ENCODE peak calls at places on chromosome 5, in four cellular contexts. One of them, this sample, is unnamed.

GRCh38 chr5:96781734-96782064 is 26.0 kb downstream of the ERAP1 start:
- DNase-seq in stomach: no peak
- DNase-seq in SK-N-SH: no peak
- DNase-seq in heart left ventricle: no peak
- DNase-seq in this sample: no peak

GRCh38 chr5:78527054-78527884 is 121.3 kb downstream of the LHFPL2 start:
- DNase-seq in stomach: no peak
- DNase-seq in SK-N-SH: no peak
- DNase-seq in heart left ventricle: peak; percentile 79
- DNase-seq in this sample: no peak

GRCh38 chr5:24110019-24110615 is 534.7 kb downstream of the CDH10 start:
- DNase-seq in stomach: no peak
- DNase-seq in SK-N-SH: peak; percentile 20
- DNase-seq in heart left ventricle: no peak
- DNase-seq in this sample: no peak

GRCh38 chr5:146745937-146746577 is 132.5 kb downstream of the PPP2R2B start:
- DNase-seq in heart left ventricle: no peak
- DNase-seq in stomach: no peak
- DNase-seq in SK-N-SH: no peak
- DNase-seq in this sample: no peak

GRCh38 chr5:161138751-161139455 is 286.9 kb upstream of the ATP10B start:
- DNase-seq in stomach: no peak
- DNase-seq in SK-N-SH: no peak
- DNase-seq in heart left ventricle: no peak
- DNase-seq in this sample: no peak

GRCh38 chr5:5881294-5881693 is 458.8 kb downstream of the ICE1 start:
- DNase-seq in SK-N-SH: no peak
- DNase-seq in stomach: no peak
- DNase-seq in heart left ventricle: no peak
- DNase-seq in this sample: no peak

GRCh38 chr5:153496835-153497234 is 6.4 kb downstream of the GRIA1 start:
- DNase-seq in SK-N-SH: peak; percentile 35
- DNase-seq in stomach: no peak
- DNase-seq in heart left ventricle: no peak
- DNase-seq in this sample: no peak

GRCh38 chr5:142428036-142428772 is 103.4 kb upstream of the SPRY4 start:
- DNase-seq in stomach: no peak
- DNase-seq in heart left ventricle: no peak
- DNase-seq in SK-N-SH: no peak
- DNase-seq in this sample: no peak

GRCh38 chr5:6201626-6202025 is 176.7 kb downstream of the MED10 start:
- DNase-seq in SK-N-SH: no peak
- DNase-seq in heart left ventricle: no peak
- DNase-seq in stomach: no peak
- DNase-seq in this sample: no peak

GRCh38 chr5:88823201-88823600 is 59.8 kb downstream of the MEF2C start:
- DNase-seq in stomach: no peak
- DNase-seq in SK-N-SH: no peak
- DNase-seq in heart left ventricle: no peak
- DNase-seq in this sample: no peak

DNA sequence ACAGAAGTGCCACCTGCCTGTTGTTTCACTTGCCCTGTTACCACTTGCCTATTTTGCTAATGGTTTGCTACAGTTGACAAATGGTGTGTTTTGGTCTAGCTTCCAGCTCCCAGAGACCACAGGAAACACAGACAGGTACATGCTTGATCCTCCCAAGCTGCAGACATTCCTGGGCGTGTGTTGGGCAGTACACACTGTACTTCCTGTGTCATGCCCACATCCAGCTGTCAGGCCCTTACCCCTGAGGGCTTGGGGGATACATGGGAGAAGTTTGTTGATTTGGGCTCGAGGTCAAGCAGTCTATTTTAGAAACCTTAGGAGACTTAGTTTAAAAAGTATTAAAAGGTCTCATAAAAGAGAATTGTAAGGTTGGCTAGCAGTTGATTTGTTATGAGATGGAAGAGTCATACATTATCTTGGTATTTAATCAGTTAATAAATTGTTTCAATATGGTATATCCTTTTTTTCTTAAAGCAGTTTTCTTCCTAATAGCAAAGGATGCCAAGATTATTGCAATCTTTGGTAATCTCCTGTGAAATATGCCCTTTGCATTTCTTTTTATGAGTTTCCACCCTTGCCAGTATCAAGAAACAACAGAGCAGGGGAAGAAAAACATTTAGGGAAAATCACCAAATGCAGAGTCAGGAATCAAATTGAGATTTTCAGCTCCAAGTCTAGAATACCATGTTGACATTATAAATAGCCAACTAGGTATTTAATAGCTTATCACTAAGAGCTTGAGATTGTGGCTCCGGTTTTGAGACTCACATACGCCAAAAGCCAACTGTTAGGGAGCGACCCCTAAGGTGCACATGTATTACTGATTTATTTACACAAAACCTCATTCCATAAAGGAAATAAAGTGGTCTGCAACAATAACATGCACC is 52.3 kb upstream of the CD180 start:
- DNase-seq in SK-N-SH: no peak
- DNase-seq in stomach: no peak
- DNase-seq in heart left ventricle: no peak
- DNase-seq in this sample: no peak
- H3K27ac ChIP-seq in SK-N-SH: peak overlapping the region; percentile 78
- H3K27ac ChIP-seq in stomach: no peak overlapping the region
- H3K27ac ChIP-seq in heart left ventricle: no peak overlapping the region
- H3K27ac ChIP-seq in this sample: no peak overlapping the region

DNA sequence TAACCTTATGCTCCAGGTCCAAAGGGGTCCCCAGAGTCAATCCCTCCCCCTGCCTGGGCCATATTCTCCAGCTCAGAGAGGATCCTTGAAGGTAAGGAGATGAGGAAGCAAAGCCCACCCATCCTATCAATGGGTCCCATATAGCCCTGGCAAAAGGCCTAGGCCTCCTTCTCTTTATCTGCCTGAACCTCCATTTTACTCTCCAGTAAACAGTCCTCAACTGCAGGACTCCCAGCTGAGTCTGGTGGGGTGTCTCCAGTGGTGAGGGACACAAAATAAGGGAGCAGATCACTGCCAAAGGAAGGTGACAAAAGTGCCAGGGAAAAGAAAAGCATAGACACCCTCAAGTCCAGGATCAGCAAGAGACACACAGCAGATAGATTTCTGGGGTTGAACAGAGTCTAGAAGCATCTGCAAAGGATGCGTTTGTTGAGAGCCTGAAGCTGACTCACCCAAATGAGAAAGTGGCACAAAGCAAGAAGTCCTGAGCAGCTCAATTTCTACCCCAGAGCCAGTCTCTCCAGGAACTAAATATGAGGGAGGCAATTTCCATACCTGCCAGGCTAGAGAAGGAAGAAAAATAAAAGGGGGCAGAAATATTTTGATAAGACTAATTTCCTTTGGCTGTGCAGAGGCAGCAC is 2.7 kb upstream of the EBF1 start:
- DNase-seq in SK-N-SH: no peak
- DNase-seq in stomach: no peak
- DNase-seq in heart left ventricle: no peak
- DNase-seq in this sample: no peak
- H3K27ac ChIP-seq in SK-N-SH: no peak overlapping the region
- H3K27ac ChIP-seq in stomach: peak overlapping the region; percentile 10
- H3K27ac ChIP-seq in heart left ventricle: peak overlapping the region; percentile 28
- H3K27ac ChIP-seq in this sample: no peak overlapping the region

GRCh38 chr5:140563554-140563953 is 844 bp downstream of the APBB3 start:
- DNase-seq in stomach: no peak
- DNase-seq in SK-N-SH: peak; percentile 37
- DNase-seq in heart left ventricle: no peak
- DNase-seq in this sample: no peak
- H3K27ac ChIP-seq in stomach: peak overlapping the region; percentile 94
- H3K27ac ChIP-seq in SK-N-SH: peak overlapping the region; percentile 90
- H3K27ac ChIP-seq in heart left ventricle: peak overlapping the region; percentile 90
- H3K27ac ChIP-seq in this sample: peak overlapping the region; percentile 91

DNA sequence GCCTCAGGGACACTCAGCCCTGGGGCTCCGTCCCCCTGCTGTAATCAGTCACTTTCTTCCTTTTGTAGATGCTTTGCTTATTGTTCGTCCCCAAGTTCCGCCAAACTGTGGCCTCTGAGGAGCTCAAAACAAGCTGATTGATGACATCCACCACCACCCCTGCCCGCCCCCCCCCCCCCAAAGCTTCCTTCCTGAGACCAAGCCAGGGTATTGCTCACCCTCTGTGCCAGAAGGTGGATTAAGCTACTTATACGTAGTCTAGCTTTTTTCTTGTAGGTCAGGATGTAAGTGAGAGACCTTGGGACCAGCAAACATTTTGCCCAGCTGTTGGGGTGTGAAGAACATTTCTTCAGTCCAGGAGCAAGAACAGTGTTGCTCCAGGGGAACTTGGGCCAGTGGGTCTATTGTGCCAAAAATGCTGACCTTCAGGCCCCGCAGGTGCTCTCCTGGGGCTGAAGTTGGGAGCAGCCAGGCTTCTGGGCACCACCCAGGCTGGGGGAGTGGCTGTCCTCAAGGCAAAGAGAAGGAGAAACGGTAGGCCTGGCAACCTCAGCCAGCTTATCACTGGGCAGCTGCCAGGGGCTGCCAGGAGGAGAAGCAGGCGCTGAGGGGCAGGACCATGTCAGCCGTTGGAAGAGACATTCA is 17.9 kb downstream of the NEURL1B start:
- DNase-seq in stomach: peak; percentile 71
- DNase-seq in heart left ventricle: peak; percentile 78
- DNase-seq in SK-N-SH: peak; percentile 67
- DNase-seq in this sample: no peak
- H3K27ac ChIP-seq in stomach: peak overlapping the region; percentile 77
- H3K27ac ChIP-seq in heart left ventricle: peak overlapping the region; percentile 91
- H3K27ac ChIP-seq in SK-N-SH: peak overlapping the region; percentile 87
- H3K27ac ChIP-seq in this sample: peak overlapping the region; percentile 94

GRCh38 chr5:132438931-132439330 is 51.6 kb downstream of the IRF1 start:
- DNase-seq in heart left ventricle: no peak
- DNase-seq in SK-N-SH: no peak
- DNase-seq in stomach: no peak
- DNase-seq in this sample: no peak
- H3K27ac ChIP-seq in heart left ventricle: peak overlapping the region; percentile 68
- H3K27ac ChIP-seq in SK-N-SH: peak overlapping the region; percentile 83
- H3K27ac ChIP-seq in stomach: peak overlapping the region; percentile 84
- H3K27ac ChIP-seq in this sample: no peak overlapping the region

GRCh38 chr5:113048931-113049330 is 72.3 kb downstream of the DCP2 start:
- DNase-seq in heart left ventricle: no peak
- DNase-seq in SK-N-SH: no peak
- DNase-seq in stomach: no peak
- DNase-seq in this sample: no peak

GRCh38 chr5:113052041-113052795 is 75.6 kb downstream of the DCP2 start:
- DNase-seq in heart left ventricle: no peak
- DNase-seq in stomach: no peak
- DNase-seq in SK-N-SH: no peak
- DNase-seq in this sample: no peak

GRCh38 chr5:113053614-113054013 is 77.0 kb downstream of the DCP2 start:
- DNase-seq in heart left ventricle: no peak
- DNase-seq in stomach: no peak
- DNase-seq in SK-N-SH: no peak
- DNase-seq in this sample: no peak

GRCh38 chr5:113047733-113048652 is 71.4 kb downstream of the DCP2 start:
- DNase-seq in heart left ventricle: no peak
- DNase-seq in SK-N-SH: no peak
- DNase-seq in stomach: no peak
- DNase-seq in this sample: no peak

DNA sequence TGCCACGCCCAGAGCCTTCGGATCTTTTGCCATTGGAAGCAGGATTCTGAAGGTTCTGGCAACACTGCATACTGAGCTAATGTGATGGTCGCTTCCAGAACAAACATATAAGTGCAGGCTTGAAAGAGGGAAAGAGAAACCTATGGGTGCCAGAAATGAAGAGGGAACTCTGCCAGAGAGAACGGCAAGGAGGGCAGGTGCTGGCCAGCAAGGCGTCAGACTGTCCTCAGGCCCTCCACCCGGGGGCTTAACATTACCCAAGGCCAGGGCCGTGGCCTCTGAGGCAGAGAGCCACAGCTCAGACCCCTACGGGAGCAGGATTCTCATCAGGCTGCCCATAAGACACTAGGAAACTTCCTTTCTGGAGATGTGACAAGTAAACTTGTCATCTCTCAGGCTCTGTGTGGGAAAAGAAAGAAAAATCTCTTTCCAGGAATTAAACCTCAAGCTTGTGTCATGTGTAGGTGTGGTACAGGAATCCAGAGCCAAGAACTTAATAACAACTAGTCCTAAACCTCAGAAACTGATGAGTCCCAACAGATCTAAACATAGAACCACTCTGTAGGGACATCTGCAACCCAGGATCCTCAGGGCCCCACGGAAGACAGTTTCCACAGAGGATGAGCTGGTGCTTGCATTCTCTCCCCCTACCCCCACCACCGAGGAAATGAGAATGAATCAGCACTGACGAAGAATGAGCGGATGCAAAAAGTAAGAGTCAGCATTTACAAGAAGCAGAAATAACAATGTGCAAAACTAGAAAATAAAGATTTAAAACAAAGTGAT is 74.2 kb downstream of the DCP2 start:
- DNase-seq in SK-N-SH: no peak
- DNase-seq in heart left ventricle: peak; percentile 36
- DNase-seq in stomach: no peak
- DNase-seq in this sample: no peak
- H3K27ac ChIP-seq in SK-N-SH: peak overlapping the region; percentile 45
- H3K27ac ChIP-seq in heart left ventricle: peak overlapping the region; percentile 55
- H3K27ac ChIP-seq in stomach: peak overlapping the region; percentile 59
- H3K27ac ChIP-seq in this sample: no peak overlapping the region

GRCh38 chr5:14771972-14772371 is 99.6 kb downstream of the ANKH start:
- DNase-seq in stomach: no peak
- DNase-seq in SK-N-SH: no peak
- DNase-seq in heart left ventricle: no peak
- DNase-seq in this sample: no peak
- H3K27ac ChIP-seq in stomach: no peak overlapping the region
- H3K27ac ChIP-seq in SK-N-SH: no peak overlapping the region
- H3K27ac ChIP-seq in heart left ventricle: no peak overlapping the region
- H3K27ac ChIP-seq in this sample: no peak overlapping the region

GRCh38 chr5:176817864-176818377 is 7.6 kb downstream of the UNC5A start:
- DNase-seq in stomach: no peak
- DNase-seq in heart left ventricle: no peak
- DNase-seq in SK-N-SH: peak; percentile 86
- DNase-seq in this sample: no peak

GRCh38 chr5:176817369-176817841 is 7.0 kb downstream of the UNC5A start:
- DNase-seq in stomach: no peak
- DNase-seq in heart left ventricle: no peak
- DNase-seq in SK-N-SH: peak; percentile 92
- DNase-seq in this sample: no peak

GRCh38 chr5:176814836-176815438 is 4.6 kb downstream of the UNC5A start:
- DNase-seq in SK-N-SH: no peak
- DNase-seq in heart left ventricle: no peak
- DNase-seq in stomach: no peak
- DNase-seq in this sample: no peak

GRCh38 chr5:176816791-176817272 is 6.5 kb downstream of the UNC5A start:
- DNase-seq in SK-N-SH: no peak
- DNase-seq in stomach: no peak
- DNase-seq in heart left ventricle: no peak
- DNase-seq in this sample: no peak

GRCh38 chr5:176816043-176816745 is 5.8 kb downstream of the UNC5A start:
- DNase-seq in stomach: no peak
- DNase-seq in SK-N-SH: no peak
- DNase-seq in heart left ventricle: no peak
- DNase-seq in this sample: no peak
- H3K27ac ChIP-seq in stomach: no peak overlapping the region
- H3K27ac ChIP-seq in SK-N-SH: no peak overlapping the region
- H3K27ac ChIP-seq in heart left ventricle: no peak overlapping the region
- H3K27ac ChIP-seq in this sample: no peak overlapping the region